ENCODE peak calls at places on chromosomes 4 and X, in seven cellular contexts. X is CD8-positive, alpha-beta memory T cell; I is A549; A is aorta; R is astrocyte; K is neural progenitor cell; D is uterus. W is an unnamed sample. For H3K4me1 and H3K9me3, the result is how much of the 10 kb centered on the place peaks cover.

GRCh38 chr4:186727149-186727976 is 3.7 kb upstream of the FAT1 start:
- DNase-seq in I (no peak), R (peak), A (no peak), D (no peak), K (peak), X (no peak), W (no peak)

GRCh38 chr4:968221-968620 is 5.1 kb downstream of the DGKQ start:
- DNase-seq in D (no peak), X (no peak), R (no peak), A (no peak), K (no peak), I (no peak), W (peak)

GRCh38 chrX:127038065-127038464 is 218.5 kb downstream of the PRR32 start:
- DNase-seq in K (peak), R (no peak), X (no peak), A (no peak), D (no peak), I (no peak), W (no peak)

GRCh38 chr4:167956676-167957075 is 135.7 kb upstream of the ANXA10 start:
- DNase-seq in X (no peak), R (peak), A (no peak), K (no peak), I (no peak), D (no peak), W (no peak)

GRCh38 chrX:153635788-153636668 is 11.0 kb upstream of the DUSP9 start:
- DNase-seq in X (no peak), A (peak), R (no peak), I (peak), K (peak), D (no peak), W (no peak)

GRCh38 chr4:89640620-89641366 is 196.2 kb downstream of the SNCA start:
- DNase-seq in K (peak), R (peak), A (no peak), X (no peak), D (peak), I (peak), W (peak)

GRCh38 chr4:106587558-106587957 is 219.0 kb upstream of the GIMD1 start:
- DNase-seq in X (no peak), D (no peak), I (no peak), K (no peak), A (no peak), R (peak), W (no peak)

GRCh38 chrX:19342331-19342906 is 1.3 kb upstream of the PDHA1 start:
- DNase-seq in K (no peak), X (no peak), A (no peak), I (no peak), R (no peak), D (no peak), W (no peak)

GRCh38 chr4:186105721-186106335 is 1.3 kb downstream of the FAM149A start:
- DNase-seq in K (peak), A (no peak), I (no peak), R (peak), X (no peak), D (no peak), W (no peak)

GRCh38 chr4:128827280-128827679 is 17.8 kb downstream of the JADE1 start:
- DNase-seq in D (no peak), X (no peak), I (no peak), R (no peak), A (no peak), K (no peak), W (no peak)
- H3K4me1 ChIP-seq in D (under half), X (under half), I (half or more), R (under half), A (under half), K (half or more), W (under half)

GRCh38 chrX:433771-434170 is 47.1 kb upstream of the PPP2R3B start:
- DNase-seq in I (no peak), D (no peak), X (no peak), R (no peak), K (no peak), A (peak), W (no peak)

GRCh38 chrX:429266-429825 is 42.6 kb upstream of the PPP2R3B start:
- DNase-seq in A (peak), K (no peak), I (no peak), R (no peak), D (no peak), X (no peak), W (no peak)

GRCh38 chrX:431492-432132 is 44.9 kb upstream of the PPP2R3B start:
- DNase-seq in I (no peak), A (no peak), D (no peak), X (no peak), R (no peak), K (no peak), W (no peak)

GRCh38 chrX:427812-428725 is 41.4 kb upstream of the PPP2R3B start:
- DNase-seq in X (no peak), I (peak), R (no peak), K (peak), D (no peak), A (no peak), W (no peak)

DNA sequence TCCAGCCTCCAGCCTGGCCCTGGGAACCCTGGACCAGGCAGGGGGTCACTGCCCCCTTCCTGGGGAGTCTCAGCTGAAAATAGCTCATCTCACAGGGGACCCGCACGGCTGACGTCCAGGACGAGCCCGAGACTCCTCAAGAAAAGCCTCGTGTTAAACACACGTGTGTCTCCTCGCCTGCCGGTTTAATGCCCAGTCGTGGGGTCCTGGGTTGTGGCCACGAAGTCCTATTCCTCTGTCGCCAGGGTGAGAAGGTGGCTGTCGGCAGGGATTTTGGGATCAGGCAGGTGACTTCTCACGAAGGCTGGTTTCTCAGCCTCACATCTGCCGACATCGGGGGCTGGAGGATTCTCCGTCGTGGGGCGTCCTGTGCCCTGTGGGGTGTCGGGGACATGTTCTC is 44.3 kb upstream of the PPP2R3B start:
- DNase-seq in A (no peak), X (no peak), D (no peak), K (no peak), R (no peak), I (no peak), W (no peak)
- H3K9me3 ChIP-seq in A (under half), X (under half), D (under half), K (under half), R (under half), I (under half), W (under half)

GRCh38 chr4:57116245-57116644 is 6.1 kb upstream of the IGFBP7 start:
- DNase-seq in R (no peak), X (no peak), I (no peak), D (no peak), A (no peak), K (no peak), W (no peak)
- H3K4me1 ChIP-seq in R (under half), X (under half), I (under half), D (under half), A (under half), K (under half), W (under half)

DNA sequence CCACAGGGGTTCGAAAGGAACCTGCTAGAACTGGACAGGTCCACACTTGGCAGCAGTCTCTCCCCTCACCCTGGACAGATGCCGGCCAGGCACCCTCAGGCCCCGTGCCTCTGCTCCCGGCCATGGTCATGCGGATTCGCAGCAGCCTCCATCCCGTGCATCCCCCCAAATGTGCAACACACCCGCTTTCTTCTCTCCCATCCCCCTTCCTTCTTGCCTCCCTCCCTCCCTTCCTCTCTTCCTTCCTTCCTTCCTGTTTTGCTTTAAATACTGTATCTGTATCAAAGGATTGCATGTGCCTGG is 35.0 kb upstream of the HMX1 start:
- DNase-seq in X (peak), D (no peak), I (no peak), A (peak), R (no peak), K (no peak), W (no peak)
- H3K9me3 ChIP-seq in X (under half), D (under half), I (under half), A (under half), R (under half), K (under half), W (under half)

DNA sequence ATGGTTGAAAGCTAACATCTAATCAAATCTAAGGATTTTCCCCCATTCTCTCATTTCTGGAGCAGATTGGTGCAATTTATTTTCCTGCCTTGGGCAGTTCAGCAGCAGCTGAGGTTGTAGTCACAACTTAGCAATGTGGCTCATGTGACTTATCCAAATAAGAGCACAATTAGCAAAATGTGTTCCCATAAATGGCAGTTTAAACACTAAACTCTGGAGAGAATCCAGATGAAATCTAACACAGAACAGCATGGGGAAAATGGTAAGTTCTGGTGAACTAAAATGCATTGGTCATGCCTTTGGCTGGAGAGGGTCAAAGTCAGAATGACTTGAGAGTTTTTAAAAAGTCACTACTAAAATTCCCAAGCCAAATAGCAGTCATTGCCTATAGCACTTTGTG is 422.6 kb upstream of the DIPK2B start:
- DNase-seq in R (peak), D (no peak), X (no peak), I (no peak), K (no peak), A (no peak), W (no peak)
- H3K4me1 ChIP-seq in R (under half), D (under half), X (under half), I (under half), K (under half), A (under half), W (under half)

GRCh38 chrX:2418000-2418399 is 82.8 kb downstream of the DHRSX start:
- DNase-seq in A (no peak), D (no peak), I (no peak), K (no peak), X (no peak), R (no peak), W (no peak)
- H3K9me3 ChIP-seq in A (under half), D (under half), I (under half), K (under half), X (under half), R (under half), W (under half)

DNA sequence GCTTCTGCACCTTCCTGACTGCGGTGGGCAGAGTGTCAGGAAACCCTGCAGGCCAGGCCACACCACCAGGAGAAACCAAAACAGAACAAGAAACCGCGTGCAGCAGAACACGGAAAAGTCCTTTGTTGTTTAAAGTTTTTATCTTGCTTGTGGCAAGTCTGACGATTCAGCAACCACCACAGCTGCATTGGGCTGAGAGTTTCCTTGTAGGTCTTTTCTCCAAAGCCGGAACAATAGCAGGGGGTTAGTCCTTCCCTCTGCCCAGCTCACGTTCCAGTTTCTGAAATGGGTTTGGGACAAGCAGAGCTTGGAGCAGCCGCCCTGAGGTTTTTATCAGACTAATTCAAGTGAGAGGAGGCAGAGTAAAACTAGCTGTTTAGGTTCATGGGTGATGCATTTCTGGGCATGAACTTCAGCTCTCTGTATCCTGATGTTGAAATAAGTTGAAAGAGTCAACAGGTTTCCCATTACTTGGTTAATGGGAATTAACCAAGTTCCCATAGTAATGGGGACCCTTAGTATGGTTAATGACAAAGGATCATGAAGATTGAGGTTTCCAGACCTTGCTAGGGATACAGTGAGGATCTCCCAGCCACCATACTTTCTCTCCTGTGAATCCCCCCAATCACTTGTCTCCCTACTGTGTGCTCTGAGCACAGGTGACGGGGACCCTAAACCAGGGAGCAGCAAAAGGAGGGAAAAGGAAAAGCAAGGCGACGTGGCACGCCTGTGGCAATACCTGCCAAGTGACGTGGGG is 217.0 kb downstream of the PTTG2 start:
- DNase-seq in I (no peak), K (no peak), A (no peak), D (no peak), R (peak), X (peak), W (no peak)
- H3K4me1 ChIP-seq in I (under half), K (under half), A (under half), D (under half), R (under half), X (under half), W (under half)

GRCh38 chr4:71866212-71866885 is 82.5 kb upstream of the GC start:
- DNase-seq in A (no peak), D (no peak), K (no peak), I (no peak), R (no peak), X (no peak), W (no peak)
- H3K9me3 ChIP-seq in A (under half), D (under half), K (under half), I (under half), R (under half), X (under half), W (under half)

DNA sequence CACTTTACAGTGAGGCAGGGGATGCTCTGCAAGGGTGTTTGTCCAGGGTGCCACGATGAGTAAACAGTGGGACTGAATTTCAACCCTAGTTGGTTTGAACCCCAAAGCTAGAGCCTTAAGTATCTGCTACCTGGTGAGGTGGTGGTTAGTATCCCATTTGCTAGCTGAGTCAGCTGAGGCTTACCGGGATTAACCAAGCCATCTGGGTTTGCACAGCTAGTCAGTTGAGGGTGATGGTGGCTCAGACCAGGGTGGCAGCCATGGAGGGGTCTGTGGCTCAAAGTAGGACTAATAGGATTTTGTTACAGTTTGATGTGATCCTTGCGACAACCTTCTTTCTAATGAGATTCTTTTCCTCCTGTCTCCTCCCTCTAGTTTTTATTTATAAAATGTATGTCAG is 1.9 kb downstream of the EVC start:
- DNase-seq in A (no peak), I (no peak), K (no peak), R (no peak), D (no peak), X (no peak), W (no peak)
- H3K4me1 ChIP-seq in A (under half), I (under half), K (under half), R (under half), D (under half), X (under half), W (under half)

GRCh38 chr4:78811034-78811433 is 34.9 kb downstream of the BMP2K start:
- DNase-seq in A (no peak), K (no peak), D (no peak), X (no peak), R (no peak), I (no peak), W (no peak)

GRCh38 chr4:78809928-78810835 is 34.0 kb downstream of the BMP2K start:
- DNase-seq in A (no peak), I (no peak), K (no peak), X (no peak), D (no peak), R (no peak), W (no peak)

GRCh38 chr4:78809295-78809694 is 33.1 kb downstream of the BMP2K start:
- DNase-seq in A (no peak), I (no peak), X (no peak), R (no peak), D (no peak), K (no peak), W (no peak)

DNA sequence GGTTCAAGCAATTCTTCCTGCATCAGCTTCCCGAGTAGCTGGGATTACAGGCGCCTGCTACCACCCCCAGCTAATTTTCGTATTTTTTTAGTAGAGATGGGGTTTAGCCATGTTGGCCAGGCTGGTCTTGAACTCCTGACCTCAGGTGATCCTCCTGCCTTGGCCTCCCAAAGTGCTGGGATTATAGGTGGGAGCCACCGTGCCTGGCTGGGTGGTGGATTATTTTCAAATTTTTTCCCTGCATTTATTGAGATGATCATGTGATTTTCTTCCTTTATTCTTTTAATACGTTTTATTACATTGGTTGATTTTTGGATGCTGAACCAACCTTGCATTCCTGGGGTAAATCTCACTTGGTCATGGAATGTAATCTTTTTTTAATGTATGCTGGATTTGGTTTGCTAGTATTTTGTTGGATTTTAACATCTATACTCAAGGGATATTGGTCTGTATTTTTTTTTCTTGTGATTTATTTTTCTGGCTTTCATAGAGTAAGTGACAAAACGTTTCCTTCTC is 30.9 kb downstream of the BMP2K start:
- DNase-seq in X (no peak), R (no peak), K (no peak), A (no peak), I (no peak), D (no peak), W (no peak)
- H3K9me3 ChIP-seq in X (under half), R (under half), K (under half), A (under half), I (under half), D (under half), W (under half)